ENCODE peak calls at places on chromosomes 4 and X, in ten cellular contexts. S, N, M, X, A, L, T, I, V and D are unnamed samples.

GRCh38 chr4:166735553-166735952 is 498.7 kb downstream of the SPOCK3 start:
- DNase-seq in X (no peak), T (no peak), M (no peak), I (no peak), N (no peak), V (no peak), S (no peak), A (no peak), L (no peak), D (no peak)

GRCh38 chr4:147940144-147940543 is 208.3 kb downstream of the ARHGAP10 start:
- DNase-seq in T (no peak), N (no peak), V (no peak), A (no peak), M (peak), I (no peak), L (no peak), X (no peak), S (no peak), D (peak)

GRCh38 chr4:16092682-16093319 is 9.0 kb upstream of the PROM1 start:
- DNase-seq in T (no peak), M (no peak), S (no peak), L (no peak), X (no peak), I (no peak), A (no peak), N (no peak), V (no peak), D (no peak)

GRCh38 chr4:10698172-10698571 is 13.6 kb upstream of the CLNK start:
- DNase-seq in N (no peak), V (no peak), I (no peak), A (no peak), S (no peak), M (no peak), L (no peak), T (no peak), X (no peak), D (no peak)

GRCh38 chr4:80611366-80611765 is 275.8 kb downstream of the CFAP299 start:
- DNase-seq in T (no peak), M (no peak), S (no peak), X (no peak), L (no peak), N (no peak), V (no peak), I (no peak), A (no peak), D (no peak)

GRCh38 chr4:10893417-10893816 is 208.8 kb upstream of the CLNK start:
- DNase-seq in L (no peak), N (no peak), S (no peak), T (no peak), X (no peak), A (no peak), I (no peak), V (peak), M (no peak), D (no peak)

GRCh38 chr4:60780874-60781273 is 419.3 kb upstream of the ADGRL3 start:
- DNase-seq in S (no peak), M (no peak), L (no peak), I (no peak), A (peak), V (no peak), N (no peak), X (no peak), T (no peak), D (no peak)

GRCh38 chrX:115490814-115491213 is 70.2 kb upstream of the PLS3 start:
- DNase-seq in N (no peak), A (no peak), S (no peak), I (no peak), M (no peak), L (no peak), T (no peak), X (no peak), V (no peak), D (no peak)

GRCh38 chrX:140866446-140866845 is 135.9 kb upstream of the SPANXB1 start:
- DNase-seq in N (no peak), V (no peak), S (no peak), A (peak), I (no peak), L (no peak), T (no peak), X (no peak), M (no peak), D (no peak)

GRCh38 chrX:50798782-50799181 is 15.2 kb downstream of the SHROOM4 start:
- DNase-seq in M (no peak), V (no peak), X (no peak), N (no peak), S (no peak), A (no peak), T (no peak), I (no peak), L (no peak), D (no peak)